ENCODE peak calls at places on chromosomes 2 and 18, in nine cellular contexts. T is kidney epithelial cell, B is pancreas, M is stomach, Z is lung, X is OCI-LY7, S is lower leg skin, K is cardiac muscle cell, I is GM12864. V is an unnamed sample.

GRCh38 chr2:110973275-110973674 is 147.4 kb upstream of the BCL2L11 start:
- DNase-seq in X (no peak), T (no peak), Z (peak; percentile 27), K (no peak), S (no peak), I (no peak), M (no peak), B (no peak), V (no peak)

GRCh38 chr18:12032786-12033642 is 51.7 kb downstream of the IMPA2 start:
- DNase-seq in Z (no peak), B (no peak), M (no peak), I (no peak), X (no peak), T (no peak), S (peak; percentile 81), K (peak; percentile 44), V (peak; percentile 43)

GRCh38 chr2:224885295-224885694 is 157.0 kb downstream of the DOCK10 start:
- DNase-seq in I (no peak), M (no peak), K (no peak), Z (no peak), S (no peak), X (no peak), B (no peak), T (no peak), V (peak; percentile 56)

GRCh38 chr18:76264851-76265250 is 230.2 kb downstream of the ZNF516 start:
- DNase-seq in I (no peak), T (no peak), S (peak; percentile 46), X (no peak), K (no peak), B (no peak), M (no peak), Z (no peak), V (peak; percentile 37)

GRCh38 chr18:44682871-44683221 is 2.2 kb downstream of the SETBP1 start:
- DNase-seq in B (peak; percentile 39), T (no peak), K (no peak), Z (no peak), S (no peak), M (peak; percentile 38), I (no peak), X (no peak), V (no peak)

GRCh38 chr18:62790836-62791772 is 75.8 kb downstream of the PHLPP1 start:
- DNase-seq in I (no peak), X (no peak), B (no peak), T (no peak), M (no peak), S (no peak), Z (no peak), K (peak; percentile 25), V (peak; percentile 62)

GRCh38 chr2:84856785-84857184 is 24.1 kb downstream of the TRABD2A start:
- DNase-seq in X (peak; percentile 22), T (no peak), M (no peak), I (no peak), B (no peak), Z (no peak), S (peak; percentile 37), K (no peak), V (no peak)

GRCh38 chr18:78925557-78926242 is 53.9 kb upstream of the SALL3 start:
- DNase-seq in K (no peak), I (no peak), X (no peak), S (peak; percentile 67), T (no peak), Z (no peak), M (peak; percentile 9), B (no peak), V (no peak)

GRCh38 chr2:201854841-201855240 is 48.5 kb downstream of the CDK15 start:
- DNase-seq in X (no peak), T (no peak), M (no peak), S (no peak), I (no peak), K (no peak), B (no peak), Z (no peak), V (peak; percentile 26)
- H3K4me3 ChIP-seq in X (no peak overlapping the region), T (no peak overlapping the region), M (no peak overlapping the region), S (no peak overlapping the region), I (no peak overlapping the region), K (no peak overlapping the region), B (no peak overlapping the region), Z (no peak overlapping the region), V (no peak overlapping the region)

GRCh38 chr2:131148426-131148825 is 43.3 kb downstream of the PLEKHB2 start:
- DNase-seq in B (no peak), K (no peak), Z (peak; percentile 22), S (no peak), I (no peak), X (no peak), T (no peak), M (no peak), V (no peak)
- TF ChIP-seq CTCF in B (no peak), K (no peak), Z (no peak), S (no peak), I (no peak), X (peak; percentile 10), T (no peak), M (no peak), V (no peak)

GRCh38 chr2:209474960-209475359 is 51.1 kb downstream of the MAP2 start:
- DNase-seq in X (no peak), T (no peak), Z (no peak), M (no peak), S (no peak), K (no peak), I (no peak), B (no peak), V (no peak)
- H3K4me3 ChIP-seq in X (no peak overlapping the region), T (no peak overlapping the region), Z (no peak overlapping the region), M (no peak overlapping the region), S (no peak overlapping the region), K (no peak overlapping the region), I (no peak overlapping the region), B (no peak overlapping the region), V (no peak overlapping the region)

GRCh38 chr18:64330161-64330560 is 181.3 kb upstream of the LINC00305 start:
- DNase-seq in K (peak; percentile 0), T (no peak), I (no peak), B (no peak), S (no peak), X (no peak), Z (no peak), M (no peak), V (no peak)
- TF ChIP-seq CTCF in K (no peak), T (peak; percentile 23), I (peak; percentile 16), B (no peak), S (no peak), X (no peak), Z (no peak), M (no peak), V (no peak)

GRCh38 chr2:170715932-170716777 is 1.0 kb downstream of the SP5 start:
- DNase-seq in M (peak; percentile 52), I (no peak), K (no peak), Z (no peak), S (no peak), B (peak; percentile 27), T (no peak), X (no peak), V (peak; percentile 5)
- H3K4me3 ChIP-seq in M (peak overlapping the region; percentile 58), I (no peak overlapping the region), K (peak overlapping the region; percentile 36), Z (peak overlapping the region; percentile 56), S (peak overlapping the region; percentile 7), B (no peak overlapping the region), T (no peak overlapping the region), X (no peak overlapping the region), V (peak overlapping the region; percentile 54)

GRCh38 chr2:43198263-43198662 is 28.1 kb downstream of the ZFP36L2 start:
- DNase-seq in M (no peak), S (no peak), T (no peak), B (peak; percentile 18), I (no peak), K (no peak), Z (no peak), X (no peak), V (no peak)

GRCh38 chr2:43197568-43197896 is 28.9 kb downstream of the ZFP36L2 start:
- DNase-seq in S (no peak), K (no peak), M (no peak), X (no peak), I (no peak), T (no peak), Z (no peak), B (no peak), V (no peak)

GRCh38 chr2:43201497-43201896 is 24.9 kb downstream of the ZFP36L2 start:
- DNase-seq in Z (no peak), I (no peak), T (no peak), S (no peak), B (no peak), K (no peak), M (no peak), X (no peak), V (no peak)

GRCh38 chr2:43201016-43201415 is 25.4 kb downstream of the ZFP36L2 start:
- DNase-seq in K (no peak), T (no peak), X (no peak), S (no peak), I (no peak), M (no peak), B (no peak), Z (no peak), V (no peak)

GRCh38 chr2:43199492-43200481 is 26.6 kb downstream of the ZFP36L2 start:
- DNase-seq in S (no peak), I (no peak), X (no peak), M (peak; percentile 66), B (peak; percentile 53), Z (no peak), T (no peak), K (no peak), V (no peak)
- TF ChIP-seq CTCF in S (no peak), I (no peak), X (no peak), M (no peak), B (no peak), Z (no peak), T (no peak), K (no peak), V (no peak)

GRCh38 chr18:69943021-69943420 is 4.7 kb downstream of the CD226 start:
- DNase-seq in T (no peak), Z (no peak), S (no peak), M (no peak), B (no peak), I (no peak), X (no peak), K (no peak), V (peak; percentile 22)
- H3K4me3 ChIP-seq in T (no peak overlapping the region), Z (no peak overlapping the region), S (no peak overlapping the region), M (no peak overlapping the region), B (no peak overlapping the region), I (no peak overlapping the region), X (no peak overlapping the region), K (no peak overlapping the region), V (no peak overlapping the region)

GRCh38 chr18:70072678-70073077 is 125.0 kb upstream of the CD226 start:
- DNase-seq in I (no peak), B (no peak), T (peak; percentile 7), M (no peak), K (peak; percentile 68), X (no peak), Z (no peak), S (no peak), V (peak; percentile 55)
- TF ChIP-seq CTCF in I (peak; percentile 27), B (no peak), T (peak; percentile 23), M (no peak), K (peak; percentile 47), X (no peak), Z (no peak), S (no peak), V (no peak)

V was measured in foreskin fibroblast.